ENCODE peak calls at places on chromosome 15, in four cellular contexts. D, L, M and J are unnamed samples.

GRCh38 chr15:85128636-85129035 is 147.0 kb downstream of the PDE8A start:
- DNase-seq in D (no peak), L (no peak), M (no peak), J (no peak)

GRCh38 chr15:40812721-40813425 is 5.6 kb upstream of the DNAJC17 start:
- DNase-seq in D (no peak), L (no peak), M (no peak), J (no peak)

GRCh38 chr15:99566157-99566900 is 545 bp downstream of the MEF2A start:
- DNase-seq in D (peak), L (no peak), M (peak), J (peak)

GRCh38 chr15:39919740-39920509 is at the start of gene GPR176:
- DNase-seq in D (peak), L (no peak), M (peak), J (peak)

GRCh38 chr15:49279481-49280186 is 109.6 kb downstream of the GALK2 start:
- DNase-seq in D (no peak), L (no peak), M (no peak), J (no peak)

GRCh38 chr15:33083232-33084006 is 111.1 kb downstream of the FMN1 start:
- DNase-seq in D (no peak), L (no peak), M (no peak), J (no peak)

GRCh38 chr15:41989573-41990242 is 17.4 kb upstream of the EHD4 start:
- DNase-seq in D (peak), L (peak), M (peak), J (peak)

GRCh38 chr15:33737687-33738606 is 230.3 kb upstream of the CHRM5 start:
- DNase-seq in D (no peak), L (peak), M (no peak), J (no peak)

GRCh38 chr15:66170042-66170441 is 83.5 kb downstream of the MEGF11 start:
- DNase-seq in D (no peak), L (no peak), M (no peak), J (no peak)

GRCh38 chr15:60819860-60820259 is 340.9 kb upstream of the ICE2 start:
- DNase-seq in D (no peak), L (no peak), M (no peak), J (no peak)

GRCh38 chr15:93036922-93037321 is 52.1 kb downstream of the RGMA start:
- DNase-seq in D (no peak), L (no peak), M (no peak), J (no peak)

GRCh38 chr15:73352082-73352481 is 16.7 kb downstream of the HCN4 start:
- DNase-seq in D (peak), L (no peak), M (no peak), J (peak)

GRCh38 chr15:85024509-85025336 is 43.1 kb downstream of the PDE8A start:
- DNase-seq in D (no peak), L (no peak), M (no peak), J (no peak)

GRCh38 chr15:78695849-78696248 is 54.8 kb upstream of the CHRNB4 start:
- DNase-seq in D (no peak), L (no peak), M (no peak), J (no peak)

GRCh38 chr15:80835338-80835737 is 56.2 kb downstream of the CEMIP start:
- DNase-seq in D (no peak), L (no peak), M (no peak), J (no peak)

GRCh38 chr15:68230157-68231100 is 901 bp upstream of the CLN6 start:
- DNase-seq in D (no peak), L (no peak), M (no peak), J (no peak)

GRCh38 chr15:101089579-101090459 is 162.0 kb downstream of the CHSY1 start:
- DNase-seq in D (no peak), L (no peak), M (no peak), J (no peak)